ENCODE peak calls at places on chromosomes 5 and 9, in ten cellular contexts. X is HTR-8/SVneo, Q is epithelial cell of proximal tubule, H is naive B cell, J is H9, K is NCI-H1417 treated with DMSO at 0.1 percent for 48 hours, W is posterior vena cava, A is thyroid gland, P is testis, T is neuronal stem cell. E is an unnamed sample.

GRCh38 chr5:74543162-74543995 is 97.1 kb downstream of the ENC1 start:
- DNase-seq in X (peak; percentile 75), Q (peak; percentile 82), H (no peak), J (peak; percentile 63), K (peak; percentile 25), W (no peak), A (peak; percentile 19), P (no peak), T (peak; percentile 46), E (no peak)

GRCh38 chr9:133162802-133163558 is 734 bp downstream of the GBGT1 start:
- DNase-seq in X (no peak), Q (no peak), H (no peak), J (no peak), K (no peak), W (peak; percentile 80), A (no peak), P (no peak), T (no peak), E (no peak)

GRCh38 chr5:77355751-77356150 is 136.4 kb downstream of the WDR41 start:
- DNase-seq in X (no peak), Q (no peak), H (no peak), J (no peak), K (no peak), W (no peak), A (no peak), P (no peak), T (no peak), E (no peak)

GRCh38 chr9:33737811-33738606 is 57.4 kb upstream of the PRSS3 start:
- DNase-seq in X (peak; percentile 25), Q (no peak), H (no peak), J (peak; percentile 83), K (no peak), W (no peak), A (peak; percentile 59), P (peak; percentile 71), T (peak; percentile 12), E (no peak)

GRCh38 chr5:35188041-35188457 is 42.2 kb downstream of the PRLR start:
- DNase-seq in X (no peak), Q (no peak), H (no peak), J (no peak), K (no peak), W (no peak), A (no peak), P (no peak), T (no peak), E (no peak)

GRCh38 chr5:68141494-68141893 is 74.1 kb upstream of the PIK3R1 start:
- DNase-seq in X (no peak), Q (peak; percentile 20), H (peak; percentile 12), J (no peak), K (no peak), W (no peak), A (no peak), P (no peak), T (no peak), E (no peak)

GRCh38 chr9:129311638-129312037 is 133.6 kb upstream of the IER5L start:
- DNase-seq in X (no peak), Q (no peak), H (no peak), J (no peak), K (no peak), W (peak; percentile 61), A (no peak), P (peak; percentile 3), T (no peak), E (no peak)

GRCh38 chr5:170623576-170624181 is 119.9 kb downstream of the KCNIP1 start:
- DNase-seq in X (peak; percentile 54), Q (no peak), H (no peak), J (peak; percentile 84), K (no peak), W (peak; percentile 84), A (peak; percentile 26), P (peak; percentile 74), T (no peak), E (no peak)

GRCh38 chr5:56585973-56586740 is 229.2 kb upstream of the MAP3K1 start:
- DNase-seq in X (no peak), Q (no peak), H (no peak), J (no peak), K (no peak), W (peak; percentile 84), A (peak; percentile 48), P (peak; percentile 83), T (peak; percentile 61), E (no peak)